ENCODE peak calls at places on chromosomes 6 and 20, in six cellular contexts. V, A, T, D, G and H are unnamed samples.

GRCh38 chr20:51696304-51697118 is 71.7 kb downstream of the ATP9A start:
- DNase-seq in V (no peak), D (no peak), G (no peak), A (no peak), T (no peak), H (no peak)

GRCh38 chr20:8213831-8214587 is 81.9 kb downstream of the PLCB1 start:
- DNase-seq in V (no peak), G (no peak), T (peak), A (no peak), D (no peak), H (no peak)

GRCh38 chr6:7505196-7505699 is 36.2 kb upstream of the DSP start:
- DNase-seq in T (no peak), V (no peak), G (peak), D (peak), A (peak), H (no peak)

GRCh38 chr6:157333956-157334355 is 10.6 kb upstream of the TMEM242 start:
- DNase-seq in G (no peak), T (no peak), V (no peak), D (no peak), A (no peak), H (no peak)

GRCh38 chr20:10453241-10453640 is 18.1 kb downstream of the SLX4IP start:
- DNase-seq in G (no peak), V (no peak), A (no peak), D (no peak), T (peak), H (no peak)

GRCh38 chr20:21125072-21125848 is 622 bp upstream of the KIZ start:
- DNase-seq in A (peak), D (peak), G (peak), V (no peak), T (peak), H (no peak)

GRCh38 chr6:39543117-39543516 is 182.1 kb downstream of the KIF6 start:
- DNase-seq in G (peak), T (no peak), V (no peak), D (no peak), A (no peak), H (no peak)

GRCh38 chr6:137927777-137928218 is 60.7 kb downstream of the TNFAIP3 start:
- DNase-seq in G (no peak), D (no peak), T (peak), A (no peak), V (peak), H (no peak)

GRCh38 chr6:10587694-10588392 is 66.7 kb downstream of the GCNT2 start:
- DNase-seq in D (no peak), T (peak), G (no peak), V (no peak), A (no peak), H (no peak)

GRCh38 chr20:20259534-20259933 is 108.4 kb upstream of the INSM1 start:
- DNase-seq in A (no peak), D (peak), G (no peak), T (no peak), V (no peak), H (no peak)

GRCh38 chr20:64099880-64100565 is 7.3 kb downstream of the NPBWR2 start:
- DNase-seq in D (no peak), V (no peak), T (no peak), G (no peak), A (no peak), H (no peak)

GRCh38 chr6:3231213-3232016 is 4.0 kb upstream of the TUBB2B start:
- DNase-seq in A (no peak), V (no peak), G (peak), T (no peak), D (no peak), H (no peak)

GRCh38 chr6:11992086-11992485 is 20.0 kb upstream of the HIVEP1 start:
- DNase-seq in D (no peak), T (no peak), G (no peak), A (no peak), V (no peak), H (no peak)

GRCh38 chr6:14682821-14683220 is 563.0 kb upstream of the JARID2 start:
- DNase-seq in V (no peak), T (no peak), G (no peak), D (peak), A (no peak), H (no peak)

GRCh38 chr20:58592076-58592695 is 58.9 kb upstream of the STX16 start:
- DNase-seq in A (no peak), V (no peak), G (no peak), T (no peak), D (no peak), H (no peak)

GRCh38 chr20:58139849-58140786 is 88.3 kb downstream of the ANKRD60 start:
- DNase-seq in D (no peak), T (no peak), G (no peak), A (no peak), V (no peak), H (no peak)

GRCh38 chr6:167560673-167561569 is 236.0 kb downstream of the TTLL2 start:
- DNase-seq in G (no peak), D (no peak), V (no peak), T (no peak), A (no peak), H (no peak)